ENCODE peak calls at places on chromosomes 2 and 18, in seven cellular contexts. One of them, this sample, is unnamed.

GRCh38 chr2:105573490-105573889 is 171.2 kb upstream of the NCK2 start:
- DNase-seq in AG04450: no peak
- DNase-seq in bronchial epithelial cell: no peak
- DNase-seq in tibial artery: no peak
- DNase-seq in cardiac fibroblast: no peak
- DNase-seq in osteocyte: no peak
- DNase-seq in endothelial cell: no peak
- DNase-seq in this sample: no peak

GRCh38 chr18:13439475-13439874 is 220.9 kb downstream of the LDLRAD4 start:
- DNase-seq in AG04450: no peak
- DNase-seq in bronchial epithelial cell: no peak
- DNase-seq in tibial artery: no peak
- DNase-seq in cardiac fibroblast: no peak
- DNase-seq in osteocyte: no peak
- DNase-seq in endothelial cell: no peak
- DNase-seq in this sample: no peak

GRCh38 chr18:12335503-12335902 is 27.5 kb downstream of the TUBB6 start:
- DNase-seq in AG04450: no peak
- DNase-seq in bronchial epithelial cell: no peak
- DNase-seq in tibial artery: no peak
- DNase-seq in cardiac fibroblast: no peak
- DNase-seq in osteocyte: peak; percentile 73
- DNase-seq in endothelial cell: no peak
- DNase-seq in this sample: no peak

GRCh38 chr2:197915548-197916265 is 111.3 kb downstream of the PLCL1 start:
- DNase-seq in AG04450: peak; percentile 32
- DNase-seq in bronchial epithelial cell: peak; percentile 20
- DNase-seq in tibial artery: no peak
- DNase-seq in cardiac fibroblast: peak; percentile 93
- DNase-seq in osteocyte: no peak
- DNase-seq in endothelial cell: no peak
- DNase-seq in this sample: peak; percentile 26

GRCh38 chr2:44104855-44105271 is 63.8 kb upstream of the PPM1B start:
- DNase-seq in AG04450: no peak
- DNase-seq in bronchial epithelial cell: no peak
- DNase-seq in tibial artery: no peak
- DNase-seq in cardiac fibroblast: no peak
- DNase-seq in osteocyte: no peak
- DNase-seq in endothelial cell: no peak
- DNase-seq in this sample: no peak

GRCh38 chr2:41896186-41896846 is 151.5 kb upstream of the PKDCC start:
- DNase-seq in AG04450: no peak
- DNase-seq in bronchial epithelial cell: no peak
- DNase-seq in tibial artery: no peak
- DNase-seq in cardiac fibroblast: peak; percentile 16
- DNase-seq in osteocyte: no peak
- DNase-seq in endothelial cell: no peak
- DNase-seq in this sample: no peak

GRCh38 chr2:241926541-241927311 is 57.2 kb downstream of the RTP5 start:
- DNase-seq in AG04450: no peak
- DNase-seq in bronchial epithelial cell: no peak
- DNase-seq in tibial artery: no peak
- DNase-seq in cardiac fibroblast: no peak
- DNase-seq in osteocyte: no peak
- DNase-seq in endothelial cell: no peak
- DNase-seq in this sample: no peak

GRCh38 chr18:57437782-57438668 is 2.9 kb downstream of the ONECUT2 start:
- DNase-seq in AG04450: no peak
- DNase-seq in bronchial epithelial cell: peak; percentile 29
- DNase-seq in tibial artery: no peak
- DNase-seq in cardiac fibroblast: peak; percentile 57
- DNase-seq in osteocyte: no peak
- DNase-seq in endothelial cell: peak; percentile 85
- DNase-seq in this sample: peak; percentile 59

GRCh38 chr2:96195410-96196071 is 13.1 kb downstream of the STARD7 start:
- DNase-seq in AG04450: peak; percentile 73
- DNase-seq in bronchial epithelial cell: no peak
- DNase-seq in tibial artery: no peak
- DNase-seq in cardiac fibroblast: no peak
- DNase-seq in osteocyte: no peak
- DNase-seq in endothelial cell: no peak
- DNase-seq in this sample: no peak

GRCh38 chr2:232927793-232928563 is 57.9 kb downstream of the SNORC start:
- DNase-seq in AG04450: no peak
- DNase-seq in bronchial epithelial cell: no peak
- DNase-seq in tibial artery: no peak
- DNase-seq in cardiac fibroblast: no peak
- DNase-seq in osteocyte: no peak
- DNase-seq in endothelial cell: peak; percentile 18
- DNase-seq in this sample: no peak

GRCh38 chr2:237441605-237442004 is 27.6 kb upstream of the COL6A3 start:
- DNase-seq in AG04450: peak; percentile 66
- DNase-seq in bronchial epithelial cell: peak; percentile 45
- DNase-seq in tibial artery: no peak
- DNase-seq in cardiac fibroblast: peak; percentile 70
- DNase-seq in osteocyte: no peak
- DNase-seq in endothelial cell: no peak
- DNase-seq in this sample: peak; percentile 21

GRCh38 chr2:38598200-38598990 is 4.3 kb downstream of the HNRNPLL start:
- DNase-seq in AG04450: no peak
- DNase-seq in bronchial epithelial cell: no peak
- DNase-seq in tibial artery: no peak
- DNase-seq in cardiac fibroblast: no peak
- DNase-seq in osteocyte: no peak
- DNase-seq in endothelial cell: no peak
- DNase-seq in this sample: no peak

GRCh38 chr2:20652673-20653575 is 2.0 kb upstream of the HS1BP3 start:
- DNase-seq in AG04450: no peak
- DNase-seq in bronchial epithelial cell: no peak
- DNase-seq in tibial artery: no peak
- DNase-seq in cardiac fibroblast: no peak
- DNase-seq in osteocyte: no peak
- DNase-seq in endothelial cell: no peak
- DNase-seq in this sample: no peak

GRCh38 chr2:161722547-161723503 is 98.6 kb downstream of the SLC4A10 start:
- DNase-seq in AG04450: no peak
- DNase-seq in bronchial epithelial cell: no peak
- DNase-seq in tibial artery: no peak
- DNase-seq in cardiac fibroblast: no peak
- DNase-seq in osteocyte: no peak
- DNase-seq in endothelial cell: no peak
- DNase-seq in this sample: no peak

GRCh38 chr2:239942871-239943311 is 82.3 kb downstream of the NDUFA10 start:
- DNase-seq in AG04450: no peak
- DNase-seq in bronchial epithelial cell: no peak
- DNase-seq in tibial artery: no peak
- DNase-seq in cardiac fibroblast: no peak
- DNase-seq in osteocyte: no peak
- DNase-seq in endothelial cell: no peak
- DNase-seq in this sample: no peak

DNA sequence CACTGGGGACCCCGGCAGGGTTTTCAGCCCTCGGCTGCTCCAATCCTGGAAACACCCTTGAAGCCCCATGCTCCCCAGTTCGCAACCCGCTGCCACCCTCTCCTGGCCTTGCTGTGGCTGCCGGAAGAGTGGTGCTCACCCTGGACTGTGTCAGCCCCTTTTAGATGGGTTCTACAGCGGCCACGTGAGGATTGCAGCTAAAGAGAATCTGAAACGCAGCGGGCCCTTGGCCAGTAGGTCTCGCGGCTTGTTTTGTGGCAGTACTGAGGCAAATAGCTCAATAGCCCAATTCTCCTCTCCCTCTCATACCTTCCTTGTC is 80.0 kb downstream of the EPAS1 start:
- DNase-seq in AG04450: no peak
- DNase-seq in bronchial epithelial cell: no peak
- DNase-seq in tibial artery: peak; percentile 65
- DNase-seq in cardiac fibroblast: no peak
- DNase-seq in osteocyte: peak; percentile 71
- DNase-seq in endothelial cell: no peak
- DNase-seq in this sample: no peak
- TF ChIP-seq CTCF in AG04450: no peak
- TF ChIP-seq CTCF in bronchial epithelial cell: no peak
- TF ChIP-seq CTCF in tibial artery: peak; percentile 31
- TF ChIP-seq CTCF in cardiac fibroblast: peak; percentile 11
- TF ChIP-seq CTCF in osteocyte: no peak
- TF ChIP-seq CTCF in endothelial cell: no peak
- TF ChIP-seq CTCF in this sample: no peak

GRCh38 chr2:100422320-100422719 is 4.9 kb upstream of the CHST10 start:
- DNase-seq in AG04450: no peak
- DNase-seq in bronchial epithelial cell: peak; percentile 47
- DNase-seq in tibial artery: no peak
- DNase-seq in cardiac fibroblast: peak; percentile 51
- DNase-seq in osteocyte: no peak
- DNase-seq in endothelial cell: peak; percentile 70
- DNase-seq in this sample: peak; percentile 49
- TF ChIP-seq CTCF in AG04450: peak; percentile 71
- TF ChIP-seq CTCF in bronchial epithelial cell: peak; percentile 66
- TF ChIP-seq CTCF in tibial artery: peak; percentile 13
- TF ChIP-seq CTCF in cardiac fibroblast: peak; percentile 78
- TF ChIP-seq CTCF in osteocyte: peak; percentile 57
- TF ChIP-seq CTCF in endothelial cell: peak; percentile 28
- TF ChIP-seq CTCF in this sample: peak; percentile 75

GRCh38 chr18:63457987-63458386 is 18.8 kb upstream of the SERPINB5 start:
- DNase-seq in AG04450: no peak
- DNase-seq in bronchial epithelial cell: peak; percentile 52
- DNase-seq in tibial artery: no peak
- DNase-seq in cardiac fibroblast: no peak
- DNase-seq in osteocyte: no peak
- DNase-seq in endothelial cell: no peak
- DNase-seq in this sample: peak; percentile 45
- TF ChIP-seq CTCF in AG04450: no peak
- TF ChIP-seq CTCF in bronchial epithelial cell: no peak
- TF ChIP-seq CTCF in tibial artery: no peak
- TF ChIP-seq CTCF in cardiac fibroblast: no peak
- TF ChIP-seq CTCF in osteocyte: no peak
- TF ChIP-seq CTCF in endothelial cell: no peak
- TF ChIP-seq CTCF in this sample: no peak

DNA sequence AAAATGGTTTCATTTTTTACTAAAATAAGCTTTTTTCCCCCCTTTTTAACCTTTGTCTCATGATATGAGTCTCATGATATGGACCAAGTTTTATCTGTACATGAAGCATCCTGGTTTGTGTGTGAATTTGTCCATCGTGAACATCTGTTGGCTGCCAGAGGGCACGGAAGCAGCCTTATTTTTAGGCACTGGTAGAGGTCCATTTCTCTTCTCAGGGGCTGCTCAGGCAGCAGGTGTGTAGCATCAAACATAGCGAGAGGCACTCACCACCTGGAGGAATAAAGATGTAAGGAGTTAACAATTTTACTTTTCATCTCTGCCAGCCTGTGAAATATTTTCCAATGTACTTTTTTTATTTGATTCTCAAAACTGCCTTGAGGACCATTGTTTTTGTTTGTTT is 134.5 kb downstream of the RHBDD1 start:
- DNase-seq in AG04450: no peak
- DNase-seq in bronchial epithelial cell: no peak
- DNase-seq in tibial artery: no peak
- DNase-seq in cardiac fibroblast: no peak
- DNase-seq in osteocyte: no peak
- DNase-seq in endothelial cell: no peak
- DNase-seq in this sample: no peak
- TF ChIP-seq CTCF in AG04450: no peak
- TF ChIP-seq CTCF in bronchial epithelial cell: no peak
- TF ChIP-seq CTCF in tibial artery: no peak
- TF ChIP-seq CTCF in cardiac fibroblast: no peak
- TF ChIP-seq CTCF in osteocyte: no peak
- TF ChIP-seq CTCF in endothelial cell: no peak
- TF ChIP-seq CTCF in this sample: no peak

GRCh38 chr2:117956036-117956791 is 57.7 kb downstream of the CCDC93 start:
- DNase-seq in AG04450: no peak
- DNase-seq in bronchial epithelial cell: no peak
- DNase-seq in tibial artery: no peak
- DNase-seq in cardiac fibroblast: no peak
- DNase-seq in osteocyte: no peak
- DNase-seq in endothelial cell: no peak
- DNase-seq in this sample: peak; percentile 31
- TF ChIP-seq CTCF in AG04450: peak; percentile 31
- TF ChIP-seq CTCF in bronchial epithelial cell: no peak
- TF ChIP-seq CTCF in tibial artery: no peak
- TF ChIP-seq CTCF in cardiac fibroblast: peak; percentile 19
- TF ChIP-seq CTCF in osteocyte: no peak
- TF ChIP-seq CTCF in endothelial cell: no peak
- TF ChIP-seq CTCF in this sample: peak; percentile 21

DNA sequence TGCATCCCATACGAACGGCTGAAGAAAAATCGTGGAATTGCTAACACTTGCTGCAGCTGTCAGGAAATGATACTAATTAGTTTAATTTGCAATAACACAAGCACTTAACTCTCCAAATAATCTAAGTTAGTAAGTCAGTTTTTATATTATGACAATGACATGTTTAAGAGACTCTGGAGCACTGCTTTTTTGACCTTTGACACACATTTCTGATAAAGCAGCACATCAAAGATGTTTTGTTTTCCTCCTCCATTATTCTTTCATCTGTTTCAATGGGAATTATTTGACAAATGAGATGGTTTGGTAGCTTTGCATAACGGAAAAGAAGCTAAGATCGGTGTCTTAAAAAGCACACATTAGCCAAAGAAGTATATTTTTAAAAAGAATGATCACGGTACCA is 123.8 kb upstream of the SATB2 start:
- DNase-seq in AG04450: no peak
- DNase-seq in bronchial epithelial cell: no peak
- DNase-seq in tibial artery: no peak
- DNase-seq in cardiac fibroblast: no peak
- DNase-seq in osteocyte: no peak
- DNase-seq in endothelial cell: no peak
- DNase-seq in this sample: no peak
- TF ChIP-seq CTCF in AG04450: no peak
- TF ChIP-seq CTCF in bronchial epithelial cell: no peak
- TF ChIP-seq CTCF in tibial artery: no peak
- TF ChIP-seq CTCF in cardiac fibroblast: no peak
- TF ChIP-seq CTCF in osteocyte: no peak
- TF ChIP-seq CTCF in endothelial cell: no peak
- TF ChIP-seq CTCF in this sample: no peak

GRCh38 chr18:72648079-72648478 is 103.9 kb upstream of the CBLN2 start:
- DNase-seq in AG04450: no peak
- DNase-seq in bronchial epithelial cell: no peak
- DNase-seq in tibial artery: no peak
- DNase-seq in cardiac fibroblast: no peak
- DNase-seq in osteocyte: no peak
- DNase-seq in endothelial cell: no peak
- DNase-seq in this sample: no peak

GRCh38 chr18:72651033-72651432 is 106.9 kb upstream of the CBLN2 start:
- DNase-seq in AG04450: no peak
- DNase-seq in bronchial epithelial cell: no peak
- DNase-seq in tibial artery: no peak
- DNase-seq in cardiac fibroblast: no peak
- DNase-seq in osteocyte: no peak
- DNase-seq in endothelial cell: no peak
- DNase-seq in this sample: no peak

GRCh38 chr18:72652990-72653593 is 109.0 kb upstream of the CBLN2 start:
- DNase-seq in AG04450: no peak
- DNase-seq in bronchial epithelial cell: peak; percentile 18
- DNase-seq in tibial artery: no peak
- DNase-seq in cardiac fibroblast: peak; percentile 6
- DNase-seq in osteocyte: no peak
- DNase-seq in endothelial cell: peak; percentile 69
- DNase-seq in this sample: peak; percentile 58
- TF ChIP-seq CTCF in AG04450: peak; percentile 19
- TF ChIP-seq CTCF in bronchial epithelial cell: peak; percentile 36
- TF ChIP-seq CTCF in tibial artery: no peak
- TF ChIP-seq CTCF in cardiac fibroblast: peak; percentile 26
- TF ChIP-seq CTCF in osteocyte: peak; percentile 48
- TF ChIP-seq CTCF in endothelial cell: peak; percentile 49
- TF ChIP-seq CTCF in this sample: peak; percentile 45

This sample was measured in epithelial cell of esophagus.